ENCODE peak calls at places on chromosomes 5 and 9, in four cellular contexts. R, C, Y and V are unnamed samples.

GRCh38 chr5:1011226-1011631 is 2.6 kb downstream of the NKD2 start:
- DNase-seq in Y (no peak), R (peak; percentile 36), C (peak; percentile 63), V (no peak)

GRCh38 chr9:132008184-132008781 is 71.4 kb downstream of the MED27 start:
- DNase-seq in Y (no peak), C (no peak), R (peak; percentile 56), V (peak; percentile 87)

GRCh38 chr5:59618644-59619043 is 274.9 kb downstream of the PDE4D start:
- DNase-seq in C (no peak), Y (no peak), R (no peak), V (no peak)

GRCh38 chr5:93151121-93151520 is 429.9 kb downstream of the NR2F1-AS1 start:
- DNase-seq in C (no peak), Y (no peak), R (no peak), V (no peak)

GRCh38 chr5:5191906-5192305 is 51.8 kb downstream of the ADAMTS16 start:
- DNase-seq in C (no peak), Y (no peak), R (no peak), V (no peak)

GRCh38 chr9:14702200-14702599 is 9.0 kb upstream of the ZDHHC21 start:
- DNase-seq in Y (no peak), R (no peak), C (no peak), V (no peak)

GRCh38 chr5:40733439-40733838 is 22.3 kb downstream of the TTC33 start:
- DNase-seq in R (no peak), C (peak; percentile 15), Y (no peak), V (no peak)

GRCh38 chr5:76402251-76402879 is 720 bp upstream of the IQGAP2 start:
- DNase-seq in C (peak; percentile 87), R (no peak), Y (peak; percentile 30), V (no peak)

GRCh38 chr9:133346021-133346713 is 1.8 kb downstream of the MED22 start:
- DNase-seq in R (no peak), C (no peak), Y (no peak), V (no peak)

GRCh38 chr9:114930063-114930812 is at the start of gene TNFSF8:
- DNase-seq in C (no peak), Y (no peak), R (no peak), V (no peak)

GRCh38 chr9:113409481-113409880 is 994 bp downstream of the POLE3 start:
- DNase-seq in Y (no peak), R (peak; percentile 17), C (peak; percentile 47), V (no peak)

GRCh38 chr5:6785861-6786180 is 72.6 kb downstream of the TENT4A start:
- DNase-seq in C (no peak), Y (no peak), R (no peak), V (no peak)

GRCh38 chr9:12640021-12640587 is 53.1 kb upstream of the TYRP1 start:
- DNase-seq in R (peak; percentile 67), Y (no peak), C (peak; percentile 99), V (peak; percentile 55)

GRCh38 chr5:67648201-67648671 is 451.6 kb upstream of the CD180 start:
- DNase-seq in R (no peak), Y (peak; percentile 87), C (no peak), V (no peak)

GRCh38 chr5:138033916-138034315 is 1.0 kb upstream of the FAM13B start:
- DNase-seq in Y (no peak), C (peak; percentile 29), R (peak; percentile 5), V (no peak)

GRCh38 chr9:3018691-3019230 is 174.9 kb upstream of the PUM3 start:
- DNase-seq in Y (no peak), C (no peak), R (no peak), V (no peak)

GRCh38 chr5:150117945-150118560 is 31.7 kb upstream of the CSF1R start:
- DNase-seq in R (no peak), Y (no peak), C (no peak), V (no peak)

GRCh38 chr5:57595530-57596098 is 113.0 kb upstream of the ACTBL2 start:
- DNase-seq in Y (no peak), R (no peak), C (no peak), V (no peak)

GRCh38 chr9:134601764-134602163 is 39.8 kb upstream of the COL5A1 start:
- DNase-seq in R (no peak), Y (no peak), C (no peak), V (no peak)

GRCh38 chr5:87598460-87598859 is 185.7 kb upstream of the CCNH start:
- DNase-seq in C (no peak), Y (no peak), R (no peak), V (no peak)

GRCh38 chr9:132155514-132155913 is 6.3 kb upstream of the NTNG2 start:
- DNase-seq in C (no peak), R (no peak), Y (no peak), V (no peak)

GRCh38 chr5:132289097-132289496 is 5.1 kb upstream of the SLC22A4 start:
- DNase-seq in Y (no peak), R (no peak), C (no peak), V (no peak)

GRCh38 chr5:100574716-100575115 is 39.5 kb downstream of the FAM174A start:
- DNase-seq in R (no peak), Y (no peak), C (no peak), V (no peak)

GRCh38 chr5:1907616-1908015 is 24.9 kb upstream of the IRX4 start:
- DNase-seq in Y (no peak), C (no peak), R (no peak), V (no peak)

GRCh38 chr9:131546336-131547084 is 1.2 kb downstream of the PRRT1B start:
- DNase-seq in R (no peak), Y (no peak), C (no peak), V (no peak)

GRCh38 chr5:160451281-160451680 is 29.6 kb downstream of the PTTG1 start:
- DNase-seq in Y (no peak), C (no peak), R (no peak), V (no peak)

GRCh38 chr9:128078504-128079434 is 10.7 kb downstream of the SLC25A25 start:
- DNase-seq in C (peak; percentile 94), Y (no peak), R (peak; percentile 42), V (peak; percentile 80)

GRCh38 chr5:145245354-145245753 is 589.8 kb downstream of the PRELID2 start:
- DNase-seq in R (no peak), Y (no peak), C (no peak), V (no peak)

GRCh38 chr5:32443541-32444190 is 874 bp downstream of the ZFR start:
- DNase-seq in C (peak; percentile 70), R (peak; percentile 31), Y (no peak), V (peak; percentile 58)

GRCh38 chr5:79416499-79416898 is 97.4 kb downstream of the HOMER1 start:
- DNase-seq in C (no peak), Y (no peak), R (no peak), V (no peak)

GRCh38 chr9:92265159-92265558 is 28.3 kb downstream of the IARS1 start:
- DNase-seq in C (no peak), R (peak; percentile 9), Y (no peak), V (no peak)

GRCh38 chr9:76962732-76963131 is 56.7 kb upstream of the FOXB2 start:
- DNase-seq in R (no peak), C (no peak), Y (no peak), V (no peak)

GRCh38 chr5:153079396-153079795 is 411.1 kb upstream of the GRIA1 start:
- DNase-seq in C (peak; percentile 20), Y (no peak), R (no peak), V (no peak)

GRCh38 chr9:95175523-95175922 is 142.0 kb downstream of the FANCC start:
- DNase-seq in Y (no peak), C (no peak), R (no peak), V (no peak)

GRCh38 chr5:640461-641330 is 28.6 kb downstream of the CEP72 start:
- DNase-seq in R (no peak), Y (no peak), C (no peak), V (no peak)

GRCh38 chr9:14529629-14530028 is 163.6 kb downstream of the ZDHHC21 start:
- DNase-seq in R (no peak), Y (no peak), C (no peak), V (no peak)

GRCh38 chr9:104900871-104901270 is 27.1 kb downstream of the ABCA1 start:
- DNase-seq in C (peak; percentile 8), Y (no peak), R (no peak), V (no peak)

GRCh38 chr9:107557236-107557990 is 67.8 kb upstream of the KLF4 start:
- DNase-seq in R (no peak), C (no peak), Y (no peak), V (no peak)